ENCODE peak calls at places on chromosomes 11 and 22, in eight cellular contexts. R is kidney; S is right cardiac atrium; G is fibroblast of mammary gland; B is foreskin fibroblast; P is anterior cingulate cortex; Q is body of pancreas; Y is T-helper 2 cell treated with Interferon-gamma antibody and Interleukin-4, amounts not matched to agents 5 μg/mL and 100 μg/mL, for 36 hours. C is an unnamed sample.

GRCh38 chr11:132093861-132094260 is 723.4 kb downstream of the NTM start:
- DNase-seq in Y (no peak), Q (no peak), R (no peak), S (no peak), G (no peak), P (no peak), B (no peak), C (no peak)

GRCh38 chr11:844693-845644 is 2.3 kb downstream of the TSPAN4 start:
- DNase-seq in S (peak), R (peak), G (peak), B (peak), P (peak), Q (peak), Y (no peak), C (no peak)

GRCh38 chr11:827861-828167 is at the start of gene CRACR2B:
- DNase-seq in Q (no peak), B (no peak), G (no peak), R (no peak), Y (no peak), S (no peak), P (no peak), C (no peak)

GRCh38 chr22:35629406-35630234 is 12.5 kb upstream of the MB start:
- DNase-seq in G (peak), P (no peak), Q (peak), B (peak), Y (peak), S (peak), R (peak), C (peak)

GRCh38 chr11:41446566-41446965 is 12.9 kb downstream of the LRRC4C start:
- DNase-seq in G (no peak), Q (no peak), P (no peak), S (no peak), Y (no peak), B (no peak), R (no peak), C (no peak)

GRCh38 chr11:27187848-27188621 is 147.4 kb downstream of the BBOX1 start:
- DNase-seq in G (no peak), S (no peak), Y (no peak), R (no peak), B (no peak), Q (no peak), P (no peak), C (no peak)

GRCh38 chr11:104892723-104893511 is 5.3 kb downstream of the CASP12 start:
- DNase-seq in S (no peak), R (no peak), Y (no peak), P (no peak), B (no peak), Q (no peak), G (peak), C (no peak)

GRCh38 chr11:94309757-94310156 is 5.4 kb downstream of the IZUMO1R start:
- DNase-seq in G (no peak), Q (no peak), B (no peak), Y (no peak), P (no peak), S (no peak), R (no peak), C (no peak)

GRCh38 chr11:67013511-67014045 is 9.4 kb upstream of the SYT12 start:
- DNase-seq in S (no peak), Q (no peak), P (no peak), G (no peak), Y (no peak), R (no peak), B (no peak), C (no peak)

GRCh38 chr11:132058211-132058772 is 687.9 kb downstream of the NTM start:
- DNase-seq in P (peak), S (no peak), R (no peak), B (no peak), Y (no peak), G (peak), Q (no peak), C (no peak)

GRCh38 chr22:41762980-41763779 is 37.3 kb upstream of the CCDC134 start:
- DNase-seq in Y (no peak), R (no peak), S (peak), Q (peak), B (no peak), G (no peak), P (no peak), C (peak)

GRCh38 chr11:125457814-125458343 is 38.2 kb downstream of the FEZ1 start:
- DNase-seq in Q (peak), R (peak), S (peak), P (peak), G (peak), Y (no peak), B (peak), C (no peak)

GRCh38 chr11:129048911-129049310 is 106.2 kb upstream of the TP53AIP1 start:
- DNase-seq in Y (no peak), B (no peak), R (no peak), P (no peak), G (no peak), Q (no peak), S (no peak), C (no peak)

GRCh38 chr11:69444381-69445130 is 36.9 kb upstream of the LINC01488 start:
- DNase-seq in Q (peak), G (peak), S (peak), P (no peak), Y (no peak), B (peak), R (peak), C (no peak)

GRCh38 chr22:26725012-26725676 is 67.8 kb downstream of the MIAT start:
- DNase-seq in B (peak), R (no peak), Q (no peak), P (no peak), G (no peak), S (no peak), Y (no peak), C (no peak)

GRCh38 chr11:96155627-96156378 is 187.2 kb downstream of the MAML2 start:
- DNase-seq in Y (peak), P (peak), G (peak), Q (peak), B (peak), S (peak), R (peak), C (peak)

GRCh38 chr22:47592791-47593190 is 830.3 kb downstream of the TBC1D22A start:
- DNase-seq in Q (no peak), P (no peak), R (no peak), Y (no peak), G (no peak), S (no peak), B (no peak), C (no peak)

GRCh38 chr11:80379620-80380278 is 938.9 kb upstream of the TENM4 start:
- DNase-seq in S (no peak), G (no peak), B (no peak), Y (no peak), R (no peak), Q (no peak), P (no peak), C (no peak)

GRCh38 chr22:39068033-39068785 is 8.9 kb upstream of the APOBEC3G start:
- DNase-seq in Q (no peak), Y (no peak), R (peak), P (no peak), S (no peak), G (no peak), B (no peak), C (no peak)

GRCh38 chr11:117597083-117597482 is 199.9 kb downstream of the DSCAML1 start:
- DNase-seq in R (no peak), S (peak), Q (peak), B (peak), P (no peak), Y (peak), G (peak), C (peak)

GRCh38 chr11:65078151-65078550 is 5.7 kb downstream of the CDCA5 start:
- DNase-seq in B (no peak), P (no peak), G (peak), Q (peak), R (no peak), S (no peak), Y (peak), C (peak)

GRCh38 chr11:105942951-105943350 is 79.1 kb downstream of the MSANTD4 start:
- DNase-seq in Y (no peak), B (no peak), P (no peak), R (no peak), S (no peak), G (no peak), Q (no peak), C (no peak)

GRCh38 chr11:113182288-113182687 is 132.1 kb upstream of the TTC12 start:
- DNase-seq in Y (no peak), S (no peak), B (no peak), Q (no peak), R (no peak), G (no peak), P (no peak), C (no peak)

GRCh38 chr11:31959711-31960110 is 131.2 kb upstream of the RCN1 start:
- DNase-seq in B (no peak), P (no peak), G (peak), Q (no peak), R (no peak), Y (no peak), S (no peak), C (no peak)

GRCh38 chr11:30196400-30197206 is 34.2 kb upstream of the FSHB start:
- DNase-seq in G (peak), P (peak), R (peak), S (peak), Q (peak), B (peak), Y (no peak), C (peak)

GRCh38 chr11:102798012-102798746 is at the start of gene MMP1:
- DNase-seq in Q (no peak), S (no peak), B (peak), P (no peak), G (peak), Y (no peak), R (no peak), C (no peak)

GRCh38 chr11:6637871-6638270 is 17.7 kb downstream of the DCHS1 start:
- DNase-seq in Y (no peak), B (peak), Q (no peak), R (peak), P (no peak), S (peak), G (peak), C (no peak)

GRCh38 chr11:313304-313786 is 495 bp upstream of the IFITM1 start:
- DNase-seq in Y (no peak), Q (no peak), R (peak), P (no peak), B (no peak), S (peak), G (no peak), C (no peak)

GRCh38 chr11:82843057-82843795 is 57.0 kb downstream of the PRCP start:
- DNase-seq in R (no peak), Q (no peak), P (no peak), B (no peak), Y (no peak), G (no peak), S (no peak), C (no peak)

GRCh38 chr11:78099671-78100070 is 20.0 kb upstream of the NDUFC2 start:
- DNase-seq in P (no peak), S (no peak), R (no peak), Q (no peak), Y (no peak), G (no peak), B (no peak), C (no peak)

GRCh38 chr11:56849250-56849649 is 100.8 kb upstream of the OR9G4 start:
- DNase-seq in Y (no peak), R (no peak), B (no peak), G (no peak), P (no peak), Q (no peak), S (no peak), C (no peak)

GRCh38 chr11:112173152-112173551 is 2.2 kb upstream of the BCO2 start:
- DNase-seq in R (no peak), Q (no peak), B (no peak), S (peak), G (no peak), P (no peak), Y (no peak), C (no peak)

GRCh38 chr11:78902771-78903507 is 328.3 kb upstream of the NARS2 start:
- DNase-seq in B (no peak), P (no peak), R (no peak), Q (peak), G (no peak), S (no peak), Y (no peak), C (no peak)

GRCh38 chr11:70078095-70078795 is at the start of gene ANO1:
- DNase-seq in Q (peak), S (peak), Y (no peak), R (peak), B (no peak), G (no peak), P (no peak), C (no peak)

GRCh38 chr11:9047986-9048522 is 43.3 kb downstream of the SCUBE2 start:
- DNase-seq in S (no peak), Q (no peak), B (peak), P (no peak), Y (no peak), G (peak), R (no peak), C (no peak)

GRCh38 chr11:125941606-125942275 is 4.1 kb upstream of the VSIG10L2 start:
- DNase-seq in Q (peak), Y (peak), R (no peak), S (peak), P (no peak), B (peak), G (peak), C (peak)

GRCh38 chr22:30602049-30602448 is 4.9 kb upstream of the TCN2 start:
- DNase-seq in Y (no peak), G (peak), P (no peak), S (no peak), R (no peak), B (no peak), Q (peak), C (peak)

C was measured in stimulated activated CD4-positive, alpha-beta T cell treated with anti-CD3 and anti-CD28 coated beads, Interleukin-1b, Interleukin-23, amount 100 ng/mL, for 48 hours.